ENCODE peak calls at places on chromosomes 16 and 17, in four cellular contexts. P is K562, M is GM12878, B is HepG2. K is an unnamed sample.

GRCh38 chr17:83182620-83183063 is 103.2 kb downstream of the METRNL start:
- DNase-seq in P (no peak), M (no peak), B (no peak), K (peak; percentile 11)

GRCh38 chr17:31067699-31068184 is 27.0 kb upstream of the NF1 start:
- DNase-seq in P (no peak), M (no peak), B (peak; percentile 14), K (no peak)

GRCh38 chr16:87043273-87044030 is 273.7 kb downstream of the C16orf95 start:
- DNase-seq in P (no peak), M (no peak), B (no peak), K (no peak)

GRCh38 chr16:67458121-67458641 is 22.8 kb downstream of the ATP6V0D1 start:
- DNase-seq in P (no peak), M (no peak), B (no peak), K (no peak)

GRCh38 chr16:11401161-11402050 is 56.1 kb downstream of the RMI2 start:
- DNase-seq in P (no peak), M (no peak), B (no peak), K (no peak)

GRCh38 chr17:31339906-31340661 is 18.7 kb upstream of the EVI2A start:
- DNase-seq in P (peak; percentile 85), M (no peak), B (no peak), K (no peak)

GRCh38 chr17:78910885-78911284 is 7.9 kb upstream of the CEP295NL start:
- DNase-seq in P (no peak), M (no peak), B (no peak), K (no peak)

GRCh38 chr17:73645050-73645871 is 1.0 kb upstream of the SDK2 start:
- DNase-seq in P (no peak), M (no peak), B (no peak), K (peak; percentile 63)

GRCh38 chr17:44539664-44540063 is 17.6 kb upstream of the FZD2 start:
- DNase-seq in P (no peak), M (no peak), B (no peak), K (peak; percentile 94)

GRCh38 chr17:55895112-55895759 is 144.4 kb downstream of the PCTP start:
- DNase-seq in P (no peak), M (no peak), B (no peak), K (no peak)

GRCh38 chr16:85994492-85995433 is 95.8 kb downstream of the IRF8 start:
- DNase-seq in P (no peak), M (no peak), B (no peak), K (no peak)

GRCh38 chr16:50303605-50304466 is 37.5 kb downstream of the ADCY7 start:
- DNase-seq in P (no peak), M (no peak), B (peak; percentile 80), K (no peak)

GRCh38 chr17:79991140-79991923 is 44.3 kb downstream of the TBC1D16 start:
- DNase-seq in P (peak; percentile 73), M (no peak), B (peak; percentile 85), K (peak; percentile 87)

GRCh38 chr16:12975766-12976165 is 74.4 kb downstream of the SHISA9 start:
- DNase-seq in P (no peak), M (no peak), B (no peak), K (no peak)

GRCh38 chr16:11088432-11088794 is 144.0 kb downstream of the CLEC16A start:
- DNase-seq in P (no peak), M (no peak), B (no peak), K (no peak)

GRCh38 chr16:50836121-50836541 is 94.2 kb downstream of the CYLD start:
- DNase-seq in P (no peak), M (no peak), B (no peak), K (no peak)

GRCh38 chr16:78094166-78094565 is 5.3 kb upstream of the WWOX start:
- DNase-seq in P (no peak), M (no peak), B (no peak), K (no peak)

GRCh38 chr17:67549787-67550186 is 167.9 kb upstream of the NOL11 start:
- DNase-seq in P (no peak), M (no peak), B (no peak), K (no peak)

GRCh38 chr16:48969611-48970010 is 312.0 kb downstream of the CBLN1 start:
- DNase-seq in P (no peak), M (no peak), B (no peak), K (no peak)

GRCh38 chr16:48972236-48972635 is 309.4 kb downstream of the CBLN1 start:
- DNase-seq in P (no peak), M (no peak), B (no peak), K (no peak)

GRCh38 chr16:48970216-48970615 is 311.4 kb downstream of the CBLN1 start:
- DNase-seq in P (no peak), M (no peak), B (no peak), K (no peak)

DNA sequence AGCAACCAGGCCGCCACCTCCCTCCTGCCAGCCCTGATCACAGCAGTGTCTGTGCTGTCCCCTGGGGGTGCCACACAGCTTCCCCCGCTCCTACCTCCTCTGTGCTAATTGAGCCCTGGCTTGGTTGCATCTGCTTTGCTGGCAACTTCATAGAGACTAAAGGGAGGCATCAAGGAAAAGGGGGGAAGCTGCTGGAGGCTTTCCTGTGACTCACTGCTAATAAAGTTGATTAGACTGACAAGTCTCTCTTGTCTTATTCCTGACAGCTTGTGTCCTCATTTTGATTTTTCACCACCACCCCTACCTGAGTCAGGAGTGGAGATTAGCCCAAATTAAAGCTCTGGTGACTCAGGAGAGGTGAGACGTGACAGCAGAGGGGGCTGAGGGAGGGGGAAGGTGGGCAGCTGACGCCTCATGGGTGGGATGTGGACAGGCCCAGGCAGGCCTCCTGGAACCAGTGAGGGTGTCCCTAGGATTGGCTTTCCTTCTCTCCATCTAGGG is 310.0 kb downstream of the CBLN1 start:
- DNase-seq in P (no peak), M (no peak), B (no peak), K (no peak)
- TF ChIP-seq USF2 in P (no peak), M (no peak), B (no peak), K (no peak)

DNA sequence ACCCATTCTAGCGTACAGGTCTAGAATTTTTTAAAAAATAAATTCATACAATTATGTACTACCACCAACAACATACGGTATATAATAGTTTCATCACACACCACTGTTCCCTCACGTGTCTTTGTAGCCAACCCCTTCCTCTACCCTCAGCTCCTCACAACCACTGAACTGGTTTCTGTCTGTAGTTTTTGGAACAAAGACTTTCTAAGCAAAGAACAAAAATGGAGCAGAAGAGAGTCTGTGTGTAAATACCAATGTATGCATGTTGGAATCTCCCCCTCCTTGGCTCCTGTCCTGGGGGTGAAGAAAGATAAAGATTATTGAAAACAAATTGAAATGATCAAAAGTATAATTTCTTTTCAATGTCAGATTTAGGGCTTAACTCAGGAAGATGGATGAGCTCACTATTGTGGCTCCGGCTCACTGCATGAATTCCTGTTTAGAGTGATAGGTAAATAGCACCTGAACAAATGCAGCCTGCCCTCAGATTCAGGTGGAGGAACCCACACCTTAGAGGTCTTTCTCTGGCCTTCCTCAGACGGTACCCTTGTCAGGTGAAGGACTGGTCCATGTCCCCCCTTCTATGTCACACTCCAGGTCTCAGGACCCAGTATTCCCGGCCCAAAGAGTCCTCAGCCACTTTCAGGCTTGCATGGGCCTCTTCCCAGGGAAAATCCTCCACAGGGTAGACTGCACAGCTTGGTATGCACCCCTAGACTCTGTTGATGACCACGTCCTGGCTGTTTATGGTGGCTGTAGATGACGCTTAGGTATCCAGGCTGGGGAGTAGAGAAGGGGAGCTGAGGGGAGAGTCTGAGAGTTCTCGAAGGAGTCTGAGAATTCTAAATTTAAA is 32.1 kb upstream of the CCR7 start:
- DNase-seq in P (no peak), M (no peak), B (no peak), K (no peak)
- TF ChIP-seq NR2C2 in P (no peak), M (no peak), B (no peak), K (no peak)

GRCh38 chr16:24309222-24309905 is 53.2 kb downstream of the CACNG3 start:
- DNase-seq in P (peak; percentile 62), M (no peak), B (peak; percentile 50), K (no peak)
- TF ChIP-seq USF2 in P (no peak), M (no peak), B (no peak), K (no peak)

DNA sequence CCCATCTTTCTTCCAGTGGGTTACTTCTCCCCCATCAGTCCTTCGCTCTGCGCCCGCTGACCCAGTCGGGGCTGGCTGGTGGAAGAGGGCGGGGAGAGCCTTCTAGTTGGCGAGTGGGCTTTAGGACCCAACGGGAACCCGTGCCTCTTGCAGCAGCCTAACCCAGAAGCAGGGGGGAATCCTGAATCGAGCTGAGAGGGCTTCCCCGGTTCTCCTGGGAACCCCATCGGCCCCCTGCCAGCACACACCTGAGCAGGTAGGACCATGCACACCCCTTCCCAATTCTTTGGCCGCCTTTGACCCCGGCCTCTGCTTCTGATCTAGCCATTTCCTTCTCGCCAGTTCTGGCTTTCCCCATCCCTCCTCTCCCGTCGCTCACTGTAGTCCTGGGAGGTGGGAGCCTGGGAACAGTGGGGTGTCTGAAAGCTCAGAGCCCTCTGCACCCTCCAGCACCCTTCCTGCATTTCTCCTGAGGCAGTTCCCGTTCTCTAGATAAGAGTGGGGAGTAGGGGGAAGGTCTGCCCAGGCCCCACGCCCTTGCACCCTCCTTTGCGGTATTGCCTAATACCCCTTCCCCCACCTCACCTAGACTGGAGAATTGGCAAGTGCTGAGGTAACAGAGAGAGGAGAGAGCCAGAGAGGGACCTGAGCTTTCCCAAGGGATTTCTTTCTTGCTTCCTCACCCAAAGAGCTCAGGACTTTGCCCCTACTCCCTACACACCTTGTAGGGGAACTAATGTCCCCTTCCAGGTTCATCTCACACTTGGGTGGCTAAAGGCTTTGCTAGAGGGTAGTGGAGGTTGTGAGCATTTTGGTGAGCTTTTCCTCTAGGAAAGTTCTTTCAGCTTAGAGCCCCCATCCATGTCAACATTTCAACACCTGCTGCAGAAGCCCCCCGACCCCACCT is at the start of gene RARA:
- DNase-seq in P (peak; percentile 66), M (no peak), B (peak; percentile 51), K (peak; percentile 83)
- TF ChIP-seq NR2C2 in P (no peak), M (no peak), B (no peak), K (no peak)

GRCh38 chr17:29147682-29148081 is 32.5 kb downstream of the MYO18A start:
- DNase-seq in P (no peak), M (no peak), B (peak; percentile 37), K (no peak)

GRCh38 chr17:29148790-29149430 is 31.3 kb downstream of the MYO18A start:
- DNase-seq in P (peak; percentile 96), M (peak; percentile 79), B (peak; percentile 87), K (peak; percentile 98)

GRCh38 chr17:29149431-29150064 is 30.6 kb downstream of the MYO18A start:
- DNase-seq in P (no peak), M (no peak), B (no peak), K (no peak)

GRCh38 chr17:29146369-29146972 is 33.7 kb downstream of the MYO18A start:
- DNase-seq in P (peak; percentile 77), M (no peak), B (no peak), K (no peak)

GRCh38 chr17:29148257-29148789 is 31.9 kb downstream of the MYO18A start:
- DNase-seq in P (no peak), M (no peak), B (no peak), K (no peak)
- TF ChIP-seq USF2 in P (no peak), M (no peak), B (no peak), K (no peak)